ENCODE peak calls at places on chromosomes 16 and 17, in six cellular contexts. S, K, Y, T, B and E are unnamed samples.

GRCh38 chr17:63930951-63931575 is 1.1 kb downstream of the CD79B start:
- DNase-seq in S (no peak), T (no peak), K (peak), Y (no peak), B (peak), E (no peak)

GRCh38 chr17:17035920-17036319 is 6.3 kb upstream of the MPRIP start:
- DNase-seq in B (no peak), T (no peak), Y (no peak), K (no peak), S (no peak), E (no peak)

GRCh38 chr16:46932802-46933201 is 40.7 kb downstream of the DNAJA2 start:
- DNase-seq in S (no peak), B (no peak), T (no peak), Y (no peak), K (no peak), E (no peak)

GRCh38 chr17:62616993-62617893 is 10.2 kb upstream of the MRC2 start:
- DNase-seq in B (no peak), K (no peak), S (peak), T (peak), Y (peak), E (no peak)

GRCh38 chr16:47018223-47018891 is 44.9 kb upstream of the DNAJA2 start:
- DNase-seq in Y (peak), S (peak), T (peak), K (peak), B (peak), E (no peak)

GRCh38 chr17:59783221-59784016 is 76.0 kb downstream of the VMP1 start:
- DNase-seq in B (no peak), K (no peak), T (peak), S (no peak), Y (no peak), E (no peak)

GRCh38 chr16:57178793-57179212 is 7.0 kb downstream of the PSME3IP1 start:
- DNase-seq in K (no peak), T (peak), S (no peak), Y (no peak), B (no peak), E (no peak)

GRCh38 chr17:40307691-40308289 is 1.2 kb upstream of the RARA start:
- DNase-seq in T (no peak), Y (peak), K (no peak), B (peak), S (no peak), E (no peak)

GRCh38 chr17:78144146-78144719 is 2.0 kb upstream of the C17orf99 start:
- DNase-seq in S (no peak), K (no peak), T (peak), B (no peak), Y (peak), E (no peak)

GRCh38 chr16:77068402-77068801 is 122.6 kb upstream of the MON1B start:
- DNase-seq in Y (no peak), K (no peak), B (no peak), S (no peak), T (no peak), E (no peak)

GRCh38 chr16:88531931-88532433 is 38.2 kb upstream of the ZC3H18 start:
- DNase-seq in K (no peak), B (no peak), S (no peak), Y (no peak), T (no peak), E (no peak)

GRCh38 chr17:47891545-47892088 is 4.4 kb upstream of the SP2 start:
- DNase-seq in B (no peak), S (no peak), Y (no peak), K (no peak), T (no peak), E (no peak)

GRCh38 chr17:66469890-66470289 is 167.5 kb downstream of the PRKCA start:
- DNase-seq in B (no peak), T (no peak), S (no peak), K (no peak), Y (no peak), E (no peak)

GRCh38 chr17:58666858-58667267 is 25.0 kb downstream of the TEX14 start:
- DNase-seq in T (peak), Y (no peak), K (peak), S (no peak), B (peak), E (no peak)

DNA sequence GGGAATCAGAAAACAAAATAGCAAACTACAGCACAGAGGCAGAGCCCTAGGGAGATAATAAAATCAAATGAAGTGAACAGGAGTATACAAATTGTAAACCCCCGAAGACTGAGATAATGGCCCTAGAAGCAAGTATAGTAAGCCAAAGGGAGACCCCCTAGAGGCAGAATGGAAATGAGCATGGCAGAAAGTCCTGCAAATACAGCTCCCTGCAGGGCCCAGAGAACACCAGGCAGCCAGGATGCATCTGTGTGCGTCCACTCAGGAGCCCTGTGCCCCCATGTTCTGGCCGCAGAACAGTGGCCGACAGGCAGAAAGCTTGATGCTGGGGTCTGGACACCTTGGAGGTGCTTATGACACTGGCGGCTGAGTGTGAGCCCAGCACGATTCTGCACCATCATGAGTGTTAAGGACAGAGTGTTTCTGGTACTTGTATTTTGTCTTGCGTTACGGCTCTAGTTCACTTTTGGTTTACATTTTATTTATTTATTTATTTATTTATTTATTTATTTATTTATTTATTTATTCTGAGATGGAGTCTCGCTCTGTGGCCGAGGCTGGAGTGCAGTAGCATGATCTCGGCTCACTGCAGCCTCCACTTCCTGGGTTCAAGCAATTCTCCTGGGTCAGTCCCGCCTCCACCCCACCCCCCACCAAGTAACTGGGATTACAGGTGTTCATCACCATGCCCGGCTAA is 48.7 kb downstream of the RGS9 start:
- DNase-seq in Y (no peak), T (no peak), K (no peak), S (no peak), B (no peak), E (no peak)
- TF ChIP-seq CTCF in Y (no peak), T (no peak), K (no peak), S (peak), B (no peak), E (no peak)

GRCh38 chr16:4945560-4946502 is 8.9 kb upstream of the PPL start:
- DNase-seq in S (no peak), Y (peak), T (no peak), K (no peak), B (no peak), E (no peak)
- TF ChIP-seq CTCF in S (no peak), Y (no peak), T (no peak), K (no peak), B (no peak), E (no peak)

GRCh38 chr17:79873583-79873982 is 34.3 kb upstream of the CBX4 start:
- DNase-seq in S (no peak), T (no peak), K (no peak), Y (no peak), B (no peak), E (no peak)
- TF ChIP-seq CTCF in S (no peak), T (no peak), K (no peak), Y (no peak), B (no peak), E (no peak)

GRCh38 chr17:75390982-75391381 is 14.5 kb downstream of the GRB2 start:
- DNase-seq in B (no peak), Y (no peak), S (no peak), K (no peak), T (peak), E (no peak)

GRCh38 chr17:75392559-75392958 is 12.9 kb downstream of the GRB2 start:
- DNase-seq in Y (no peak), K (no peak), B (no peak), T (no peak), S (no peak), E (no peak)

GRCh38 chr17:75396025-75396424 is 9.5 kb downstream of the GRB2 start:
- DNase-seq in Y (no peak), S (no peak), B (no peak), T (no peak), K (no peak), E (no peak)

GRCh38 chr17:75394332-75394918 is 11.1 kb downstream of the GRB2 start:
- DNase-seq in T (no peak), B (no peak), K (no peak), Y (no peak), S (no peak), E (no peak)

GRCh38 chr17:75393523-75394331 is 11.8 kb downstream of the GRB2 start:
- DNase-seq in B (peak), Y (peak), S (peak), T (peak), K (peak), E (peak)
- TF ChIP-seq CTCF in B (no peak), Y (no peak), S (no peak), T (no peak), K (no peak), E (peak)